ENCODE peak calls at places on chromosomes 2 and 18, in seven cellular contexts. One of them, this sample, is unnamed.
A peak's percentile ranks its signal among the peaks of the same experiment; 100 is the strongest.

GRCh38 chr2:9675369-9676351 is 44.9 kb upstream of the YWHAQ start:
- DNase-seq in testis: no peak
- DNase-seq in Karpas-422: no peak
- DNase-seq in colonic mucosa: no peak
- DNase-seq in psoas muscle: no peak
- DNase-seq in heart right ventricle: no peak
- DNase-seq in cardiac muscle cell: peak; percentile 82
- DNase-seq in this sample: no peak

GRCh38 chr2:216606551-216607527 is 26.4 kb upstream of the IGFBP2 start:
- DNase-seq in colonic mucosa: no peak
- DNase-seq in heart right ventricle: no peak
- DNase-seq in Karpas-422: peak; percentile 59
- DNase-seq in cardiac muscle cell: no peak
- DNase-seq in psoas muscle: no peak
- DNase-seq in testis: peak; percentile 52
- DNase-seq in this sample: no peak

GRCh38 chr2:73112913-73113633 is at the start of gene RAB11FIP5:
- DNase-seq in colonic mucosa: peak; percentile 79
- DNase-seq in Karpas-422: peak; percentile 63
- DNase-seq in cardiac muscle cell: peak; percentile 86
- DNase-seq in psoas muscle: peak; percentile 81
- DNase-seq in heart right ventricle: peak; percentile 61
- DNase-seq in testis: peak; percentile 78
- DNase-seq in this sample: no peak

GRCh38 chr18:24631238-24632025 is 171.0 kb downstream of the HRH4 start:
- DNase-seq in cardiac muscle cell: no peak
- DNase-seq in psoas muscle: no peak
- DNase-seq in testis: peak; percentile 80
- DNase-seq in Karpas-422: no peak
- DNase-seq in heart right ventricle: peak; percentile 45
- DNase-seq in colonic mucosa: no peak
- DNase-seq in this sample: no peak

GRCh38 chr2:72757177-72757775 is 68.6 kb downstream of the EXOC6B start:
- DNase-seq in heart right ventricle: peak; percentile 55
- DNase-seq in psoas muscle: no peak
- DNase-seq in Karpas-422: no peak
- DNase-seq in colonic mucosa: no peak
- DNase-seq in testis: peak; percentile 52
- DNase-seq in cardiac muscle cell: peak; percentile 98
- DNase-seq in this sample: no peak

GRCh38 chr2:219294356-219295351 is 14.5 kb downstream of the PTPRN start:
- DNase-seq in heart right ventricle: peak; percentile 81
- DNase-seq in psoas muscle: peak; percentile 93
- DNase-seq in Karpas-422: peak; percentile 96
- DNase-seq in cardiac muscle cell: peak; percentile 85
- DNase-seq in testis: peak; percentile 93
- DNase-seq in colonic mucosa: peak; percentile 91
- DNase-seq in this sample: peak; percentile 52

GRCh38 chr2:134351899-134352298 is 98.0 kb downstream of the MGAT5 start:
- DNase-seq in psoas muscle: no peak
- DNase-seq in testis: no peak
- DNase-seq in colonic mucosa: no peak
- DNase-seq in heart right ventricle: no peak
- DNase-seq in cardiac muscle cell: no peak
- DNase-seq in Karpas-422: no peak
- DNase-seq in this sample: no peak

GRCh38 chr2:209426432-209426831 is 2.6 kb downstream of the MAP2 start:
- DNase-seq in colonic mucosa: no peak
- DNase-seq in psoas muscle: no peak
- DNase-seq in cardiac muscle cell: no peak
- DNase-seq in heart right ventricle: no peak
- DNase-seq in Karpas-422: no peak
- DNase-seq in testis: no peak
- DNase-seq in this sample: no peak

GRCh38 chr18:22241806-22242440 is 72.5 kb downstream of the GATA6 start:
- DNase-seq in Karpas-422: no peak
- DNase-seq in heart right ventricle: no peak
- DNase-seq in testis: no peak
- DNase-seq in colonic mucosa: peak; percentile 63
- DNase-seq in psoas muscle: no peak
- DNase-seq in cardiac muscle cell: no peak
- DNase-seq in this sample: no peak

GRCh38 chr2:9800975-9801723 is 42.1 kb upstream of the TAF1B start:
- DNase-seq in Karpas-422: no peak
- DNase-seq in cardiac muscle cell: peak; percentile 52
- DNase-seq in colonic mucosa: no peak
- DNase-seq in heart right ventricle: peak; percentile 50
- DNase-seq in testis: no peak
- DNase-seq in psoas muscle: peak; percentile 69
- DNase-seq in this sample: no peak

GRCh38 chr2:44130441-44130840 is 38.2 kb upstream of the PPM1B start:
- DNase-seq in heart right ventricle: no peak
- DNase-seq in colonic mucosa: no peak
- DNase-seq in cardiac muscle cell: peak; percentile 25
- DNase-seq in Karpas-422: no peak
- DNase-seq in psoas muscle: no peak
- DNase-seq in testis: no peak
- DNase-seq in this sample: no peak

GRCh38 chr2:132559326-132559725 is 110.7 kb downstream of the LYPD1 start:
- DNase-seq in colonic mucosa: no peak
- DNase-seq in testis: no peak
- DNase-seq in heart right ventricle: no peak
- DNase-seq in psoas muscle: no peak
- DNase-seq in cardiac muscle cell: no peak
- DNase-seq in Karpas-422: no peak
- DNase-seq in this sample: no peak

GRCh38 chr2:237629188-237629534 is 1.8 kb downstream of the LRRFIP1 start:
- DNase-seq in cardiac muscle cell: no peak
- DNase-seq in colonic mucosa: no peak
- DNase-seq in heart right ventricle: no peak
- DNase-seq in testis: no peak
- DNase-seq in psoas muscle: no peak
- DNase-seq in Karpas-422: no peak
- DNase-seq in this sample: no peak

GRCh38 chr2:98093611-98094010 is 6.6 kb downstream of the VWA3B start:
- DNase-seq in Karpas-422: no peak
- DNase-seq in heart right ventricle: no peak
- DNase-seq in cardiac muscle cell: no peak
- DNase-seq in psoas muscle: no peak
- DNase-seq in testis: no peak
- DNase-seq in colonic mucosa: no peak
- DNase-seq in this sample: no peak

GRCh38 chr2:168434164-168434563 is 21.9 kb upstream of the CERS6 start:
- DNase-seq in cardiac muscle cell: no peak
- DNase-seq in testis: peak; percentile 38
- DNase-seq in heart right ventricle: no peak
- DNase-seq in colonic mucosa: peak; percentile 71
- DNase-seq in Karpas-422: no peak
- DNase-seq in psoas muscle: no peak
- DNase-seq in this sample: no peak

GRCh38 chr18:65091737-65092329 is 659.0 kb upstream of the CDH7 start:
- DNase-seq in psoas muscle: no peak
- DNase-seq in Karpas-422: peak; percentile 72
- DNase-seq in heart right ventricle: no peak
- DNase-seq in testis: peak; percentile 16
- DNase-seq in cardiac muscle cell: no peak
- DNase-seq in colonic mucosa: peak; percentile 19
- DNase-seq in this sample: no peak

GRCh38 chr2:48991415-48992131 is 162.7 kb downstream of the FSHR start:
- DNase-seq in testis: no peak
- DNase-seq in psoas muscle: no peak
- DNase-seq in heart right ventricle: no peak
- DNase-seq in Karpas-422: no peak
- DNase-seq in colonic mucosa: no peak
- DNase-seq in cardiac muscle cell: no peak
- DNase-seq in this sample: no peak

GRCh38 chr2:96945011-96945410 is 41.4 kb downstream of the FAM178B start:
- DNase-seq in heart right ventricle: no peak
- DNase-seq in Karpas-422: no peak
- DNase-seq in testis: no peak
- DNase-seq in cardiac muscle cell: no peak
- DNase-seq in psoas muscle: peak; percentile 9
- DNase-seq in colonic mucosa: no peak
- DNase-seq in this sample: no peak

GRCh38 chr18:35355140-35355618 is 11.0 kb upstream of the ZNF24 start:
- DNase-seq in cardiac muscle cell: peak; percentile 92
- DNase-seq in Karpas-422: peak; percentile 90
- DNase-seq in heart right ventricle: peak; percentile 75
- DNase-seq in testis: peak; percentile 88
- DNase-seq in colonic mucosa: peak; percentile 68
- DNase-seq in psoas muscle: peak; percentile 81
- DNase-seq in this sample: peak; percentile 8

GRCh38 chr2:9805435-9806297 is 37.6 kb upstream of the TAF1B start:
- DNase-seq in colonic mucosa: no peak
- DNase-seq in testis: no peak
- DNase-seq in heart right ventricle: no peak
- DNase-seq in Karpas-422: no peak
- DNase-seq in psoas muscle: no peak
- DNase-seq in cardiac muscle cell: peak; percentile 79
- DNase-seq in this sample: no peak

GRCh38 chr18:47251289-47252120 is at the start of gene SKOR2:
- DNase-seq in psoas muscle: no peak
- DNase-seq in cardiac muscle cell: no peak
- DNase-seq in heart right ventricle: no peak
- DNase-seq in testis: no peak
- DNase-seq in colonic mucosa: no peak
- DNase-seq in Karpas-422: no peak
- DNase-seq in this sample: no peak

GRCh38 chr2:62441824-62442223 is 64.2 kb downstream of the TMEM17 start:
- DNase-seq in psoas muscle: no peak
- DNase-seq in testis: no peak
- DNase-seq in Karpas-422: no peak
- DNase-seq in colonic mucosa: no peak
- DNase-seq in heart right ventricle: no peak
- DNase-seq in cardiac muscle cell: no peak
- DNase-seq in this sample: no peak

DNA sequence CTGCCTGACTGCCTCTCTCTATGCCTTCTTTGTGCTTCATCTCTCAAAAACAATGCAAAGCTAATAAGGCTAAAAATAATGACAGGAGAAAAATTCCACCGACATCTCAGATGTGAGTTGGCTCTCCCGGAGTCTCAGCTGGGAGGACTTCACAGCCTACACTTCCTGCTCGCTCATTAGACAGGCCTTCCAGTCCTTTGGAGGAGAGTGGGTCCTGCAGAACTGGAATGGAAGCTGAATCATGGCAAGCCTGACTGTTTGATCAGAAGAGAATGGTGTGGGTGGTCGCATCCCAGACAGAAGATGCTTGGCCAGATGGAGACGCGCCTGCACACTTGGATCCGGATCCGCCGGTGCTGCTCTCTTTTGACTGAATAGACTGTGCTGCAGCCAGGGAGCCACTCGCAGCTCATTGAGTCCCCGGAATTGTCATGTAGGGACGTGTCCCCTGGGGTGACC is 49.7 kb downstream of the TRIB2 start:
- DNase-seq in heart right ventricle: no peak
- DNase-seq in psoas muscle: no peak
- DNase-seq in testis: no peak
- DNase-seq in Karpas-422: no peak
- DNase-seq in cardiac muscle cell: peak; percentile 30
- DNase-seq in colonic mucosa: no peak
- DNase-seq in this sample: no peak
- H3K27ac ChIP-seq in heart right ventricle: no peak overlapping the region
- H3K27ac ChIP-seq in psoas muscle: no peak overlapping the region
- H3K27ac ChIP-seq in testis: no peak overlapping the region
- H3K27ac ChIP-seq in Karpas-422: no peak overlapping the region
- H3K27ac ChIP-seq in cardiac muscle cell: no peak overlapping the region
- H3K27ac ChIP-seq in colonic mucosa: no peak overlapping the region
- H3K27ac ChIP-seq in this sample: no peak overlapping the region

DNA sequence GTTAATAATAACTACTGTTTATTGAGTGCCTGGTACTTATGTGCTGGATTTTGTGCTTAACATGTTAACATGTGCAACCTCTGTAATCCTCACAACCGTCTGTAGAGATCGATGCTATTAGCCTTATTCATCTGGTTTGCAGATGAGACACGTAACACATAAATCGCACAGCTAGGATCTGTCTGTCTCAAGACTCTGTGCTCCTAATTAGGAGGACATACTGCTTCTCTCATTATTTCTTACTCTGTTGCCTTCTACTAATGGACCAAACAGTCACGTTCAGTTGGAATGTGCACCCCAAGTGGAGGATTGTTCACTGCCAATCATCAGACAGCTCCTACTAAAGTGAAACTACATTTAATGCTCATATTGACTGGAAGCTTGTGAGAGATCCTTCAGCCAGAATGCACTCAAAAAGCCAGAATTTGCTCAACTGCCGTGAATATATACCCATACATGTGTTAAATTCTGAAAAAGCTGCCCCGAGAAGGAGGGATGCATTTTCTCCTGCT is 105.8 kb downstream of the RNF144A start:
- DNase-seq in Karpas-422: no peak
- DNase-seq in colonic mucosa: no peak
- DNase-seq in cardiac muscle cell: no peak
- DNase-seq in heart right ventricle: no peak
- DNase-seq in testis: no peak
- DNase-seq in psoas muscle: no peak
- DNase-seq in this sample: no peak
- H3K27ac ChIP-seq in Karpas-422: no peak overlapping the region
- H3K27ac ChIP-seq in colonic mucosa: no peak overlapping the region
- H3K27ac ChIP-seq in cardiac muscle cell: no peak overlapping the region
- H3K27ac ChIP-seq in heart right ventricle: peak overlapping the region; percentile 49
- H3K27ac ChIP-seq in testis: no peak overlapping the region
- H3K27ac ChIP-seq in psoas muscle: peak overlapping the region; percentile 53
- H3K27ac ChIP-seq in this sample: no peak overlapping the region

GRCh38 chr2:233163486-233164103 is 87.9 kb upstream of the ATG16L1 start:
- DNase-seq in cardiac muscle cell: peak; percentile 12
- DNase-seq in heart right ventricle: no peak
- DNase-seq in psoas muscle: no peak
- DNase-seq in colonic mucosa: no peak
- DNase-seq in Karpas-422: no peak
- DNase-seq in testis: no peak
- DNase-seq in this sample: no peak

GRCh38 chr2:233165543-233165894 is 86.0 kb upstream of the ATG16L1 start:
- DNase-seq in colonic mucosa: no peak
- DNase-seq in testis: no peak
- DNase-seq in heart right ventricle: no peak
- DNase-seq in Karpas-422: no peak
- DNase-seq in psoas muscle: no peak
- DNase-seq in cardiac muscle cell: no peak
- DNase-seq in this sample: no peak

GRCh38 chr2:233164967-233165366 is 86.5 kb upstream of the ATG16L1 start:
- DNase-seq in Karpas-422: no peak
- DNase-seq in testis: no peak
- DNase-seq in psoas muscle: no peak
- DNase-seq in heart right ventricle: no peak
- DNase-seq in colonic mucosa: no peak
- DNase-seq in cardiac muscle cell: no peak
- DNase-seq in this sample: no peak

GRCh38 chr2:233164117-233164516 is 87.4 kb upstream of the ATG16L1 start:
- DNase-seq in testis: no peak
- DNase-seq in psoas muscle: no peak
- DNase-seq in colonic mucosa: no peak
- DNase-seq in Karpas-422: no peak
- DNase-seq in heart right ventricle: no peak
- DNase-seq in cardiac muscle cell: no peak
- DNase-seq in this sample: no peak

GRCh38 chr2:233165895-233166661 is 85.4 kb upstream of the ATG16L1 start:
- DNase-seq in Karpas-422: no peak
- DNase-seq in testis: peak; percentile 35
- DNase-seq in heart right ventricle: peak; percentile 18
- DNase-seq in colonic mucosa: peak; percentile 60
- DNase-seq in psoas muscle: peak; percentile 77
- DNase-seq in cardiac muscle cell: peak; percentile 67
- DNase-seq in this sample: no peak
- H3K27ac ChIP-seq in Karpas-422: no peak overlapping the region
- H3K27ac ChIP-seq in testis: no peak overlapping the region
- H3K27ac ChIP-seq in heart right ventricle: no peak overlapping the region
- H3K27ac ChIP-seq in colonic mucosa: no peak overlapping the region
- H3K27ac ChIP-seq in psoas muscle: no peak overlapping the region
- H3K27ac ChIP-seq in cardiac muscle cell: no peak overlapping the region
- H3K27ac ChIP-seq in this sample: no peak overlapping the region

GRCh38 chr2:54429055-54429454 is 27.1 kb upstream of the SPTBN1 start:
- DNase-seq in testis: no peak
- DNase-seq in cardiac muscle cell: peak; percentile 82
- DNase-seq in heart right ventricle: no peak
- DNase-seq in colonic mucosa: no peak
- DNase-seq in psoas muscle: no peak
- DNase-seq in Karpas-422: no peak
- DNase-seq in this sample: no peak
- H3K27ac ChIP-seq in testis: peak overlapping the region; percentile 58
- H3K27ac ChIP-seq in cardiac muscle cell: no peak overlapping the region
- H3K27ac ChIP-seq in heart right ventricle: peak overlapping the region; percentile 73
- H3K27ac ChIP-seq in colonic mucosa: no peak overlapping the region
- H3K27ac ChIP-seq in psoas muscle: peak overlapping the region; percentile 58
- H3K27ac ChIP-seq in Karpas-422: no peak overlapping the region
- H3K27ac ChIP-seq in this sample: peak overlapping the region; percentile 62

This sample was measured in esophagus squamous epithelium.